ENCODE peak calls at places on chromosome 11, in five cellular contexts. X is stomach, F is IMR-90, O is AG04450, I is Karpas-422. K is an unnamed sample.

GRCh38 chr11:132858203-132858602 is 674.1 kb downstream of the OPCML start:
- DNase-seq in X (no peak), F (peak), O (peak), I (no peak), K (no peak)

GRCh38 chr11:64078294-64078693 is 42.6 kb downstream of the FLRT1 start:
- DNase-seq in X (no peak), O (no peak), I (no peak), F (no peak), K (no peak)

GRCh38 chr11:3037041-3037944 is 19.9 kb downstream of the CARS1 start:
- DNase-seq in X (peak), O (peak), I (peak), F (peak), K (no peak)

GRCh38 chr11:133945087-133945974 is 11.4 kb downstream of the IGSF9B start:
- DNase-seq in I (no peak), F (peak), O (no peak), X (no peak), K (no peak)

GRCh38 chr11:64090811-64091516 is 55.2 kb downstream of the FLRT1 start:
- DNase-seq in X (no peak), F (peak), I (no peak), O (no peak), K (no peak)

GRCh38 chr11:65180877-65181568 is 705 bp upstream of the CAPN1 start:
- DNase-seq in F (peak), O (peak), I (peak), X (peak), K (no peak)

GRCh38 chr11:1545432-1545831 is 26.6 kb downstream of the DUSP8 start:
- DNase-seq in O (no peak), X (no peak), F (no peak), I (no peak), K (no peak)

GRCh38 chr11:46120711-46121327 is 435 bp downstream of the PHF21A start:
- DNase-seq in F (peak), I (peak), X (peak), O (peak), K (peak)

GRCh38 chr11:114044042-114044871 is 15.3 kb upstream of the ZBTB16 start:
- DNase-seq in F (no peak), I (no peak), X (no peak), O (no peak), K (no peak)

GRCh38 chr11:110478410-110478809 is 48.7 kb downstream of the FDX1 start:
- DNase-seq in F (no peak), O (no peak), X (no peak), I (peak), K (no peak)
- H3K27ac ChIP-seq in F (no peak), O (no peak), X (no peak), I (no peak), K (no peak)

GRCh38 chr11:84899134-84899533 is 728.0 kb downstream of the DLG2 start:
- DNase-seq in O (no peak), I (no peak), F (no peak), X (no peak), K (no peak)

GRCh38 chr11:84894666-84895065 is 732.5 kb downstream of the DLG2 start:
- DNase-seq in F (no peak), O (no peak), I (no peak), X (no peak), K (no peak)

GRCh38 chr11:84902445-84902844 is 724.7 kb downstream of the DLG2 start:
- DNase-seq in X (no peak), I (no peak), O (no peak), F (no peak), K (no peak)

GRCh38 chr11:84901986-84902385 is 725.2 kb downstream of the DLG2 start:
- DNase-seq in F (peak), X (no peak), I (no peak), O (peak), K (no peak)

GRCh38 chr11:84899740-84900139 is 727.4 kb downstream of the DLG2 start:
- DNase-seq in I (no peak), O (no peak), F (peak), X (no peak), K (no peak)
- H3K27ac ChIP-seq in I (no peak), O (no peak), F (no peak), X (no peak), K (no peak)

GRCh38 chr11:69498614-69499175 is 17.2 kb downstream of the LINC01488 start:
- DNase-seq in I (no peak), O (no peak), F (no peak), X (no peak), K (no peak)

GRCh38 chr11:69495441-69496201 is 14.2 kb downstream of the LINC01488 start:
- DNase-seq in F (no peak), X (no peak), I (no peak), O (no peak), K (no peak)

GRCh38 chr11:69496202-69496557 is 14.7 kb downstream of the LINC01488 start:
- DNase-seq in F (no peak), O (no peak), X (no peak), I (no peak), K (no peak)

GRCh38 chr11:69496631-69497220 is 15.3 kb downstream of the LINC01488 start:
- DNase-seq in I (no peak), X (no peak), F (peak), O (no peak), K (no peak)

GRCh38 chr11:69497221-69497787 is 15.8 kb downstream of the LINC01488 start:
- DNase-seq in X (peak), I (no peak), F (peak), O (peak), K (no peak)
- H3K27ac ChIP-seq in X (peak), I (no peak), F (peak), O (peak), K (no peak)

GRCh38 chr11:108672113-108672512 is 7.2 kb downstream of the DDX10 start:
- DNase-seq in X (no peak), I (no peak), O (no peak), F (peak), K (no peak)
- H3K27ac ChIP-seq in X (no peak), I (no peak), O (peak), F (no peak), K (no peak)

DNA sequence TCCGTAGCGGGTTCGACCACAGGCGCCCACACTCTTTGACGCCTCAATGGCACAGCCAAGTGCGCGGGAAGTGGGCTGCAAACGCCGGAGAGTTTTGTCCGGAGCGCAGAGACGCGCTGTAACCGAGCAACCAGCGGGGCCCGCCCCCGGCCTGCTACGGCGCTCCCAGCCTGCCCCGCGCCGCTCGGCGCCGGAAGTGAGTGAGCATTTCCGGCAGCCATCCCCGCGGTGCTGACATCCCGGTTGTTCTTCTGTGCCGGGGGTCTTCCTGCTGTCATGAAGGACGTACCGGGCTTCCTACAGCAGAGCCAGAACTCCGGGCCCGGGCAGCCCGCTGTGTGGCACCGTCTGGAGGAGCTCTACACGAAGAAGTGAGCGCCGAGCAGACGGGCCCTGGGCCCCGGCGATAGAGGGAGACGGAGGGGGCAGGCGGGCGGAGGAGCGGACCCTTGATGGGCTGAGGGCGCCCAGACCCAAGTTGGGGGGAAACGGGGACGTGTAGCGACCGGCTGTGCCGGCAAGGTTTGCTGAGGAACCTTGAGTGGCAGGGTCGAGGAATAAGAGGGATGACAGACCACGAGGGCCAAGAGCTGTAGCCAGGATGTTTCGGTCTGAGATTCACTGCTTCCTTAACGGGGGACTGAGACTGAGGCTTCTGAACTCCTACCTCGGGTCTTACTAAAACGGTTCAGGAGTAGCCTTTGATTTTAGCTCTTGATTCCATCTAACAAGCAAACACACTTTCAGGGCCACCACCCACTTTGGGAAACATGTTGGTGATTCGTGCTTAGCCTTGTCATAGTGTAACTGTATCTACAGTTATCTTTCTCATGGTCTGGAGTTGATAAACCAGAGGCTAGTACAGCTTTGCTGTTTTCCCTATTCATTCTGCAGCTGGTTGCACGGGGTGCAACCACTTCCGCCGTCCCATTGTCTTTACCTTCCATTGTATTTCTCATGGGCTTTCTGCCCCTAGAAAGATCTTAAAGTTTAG is at the start of gene PSMD13:
- DNase-seq in O (peak), I (peak), F (peak), X (peak), K (no peak)
- H3K27ac ChIP-seq in O (peak), I (peak), F (peak), X (peak), K (peak)

GRCh38 chr11:12120031-12121008 is 9.9 kb downstream of the MICAL2 start:
- DNase-seq in F (peak), O (no peak), X (no peak), I (no peak), K (no peak)

GRCh38 chr11:12121011-12121410 is 10.6 kb downstream of the MICAL2 start:
- DNase-seq in O (no peak), I (no peak), X (no peak), F (no peak), K (no peak)

GRCh38 chr11:12117200-12117995 is 7.0 kb downstream of the MICAL2 start:
- DNase-seq in X (no peak), I (no peak), O (no peak), F (peak), K (no peak)

GRCh38 chr11:12119502-12119901 is 9.1 kb downstream of the MICAL2 start:
- DNase-seq in X (no peak), F (no peak), I (no peak), O (no peak), K (no peak)

GRCh38 chr11:12118940-12119339 is 8.6 kb downstream of the MICAL2 start:
- DNase-seq in I (no peak), O (no peak), F (peak), X (no peak), K (no peak)
- H3K27ac ChIP-seq in I (no peak), O (peak), F (peak), X (peak), K (peak)

GRCh38 chr11:100152751-100153150 is 534.3 kb upstream of the ARHGAP42 start:
- DNase-seq in F (no peak), X (no peak), O (no peak), I (no peak), K (no peak)
- H3K27ac ChIP-seq in F (no peak), X (no peak), O (no peak), I (no peak), K (no peak)

DNA sequence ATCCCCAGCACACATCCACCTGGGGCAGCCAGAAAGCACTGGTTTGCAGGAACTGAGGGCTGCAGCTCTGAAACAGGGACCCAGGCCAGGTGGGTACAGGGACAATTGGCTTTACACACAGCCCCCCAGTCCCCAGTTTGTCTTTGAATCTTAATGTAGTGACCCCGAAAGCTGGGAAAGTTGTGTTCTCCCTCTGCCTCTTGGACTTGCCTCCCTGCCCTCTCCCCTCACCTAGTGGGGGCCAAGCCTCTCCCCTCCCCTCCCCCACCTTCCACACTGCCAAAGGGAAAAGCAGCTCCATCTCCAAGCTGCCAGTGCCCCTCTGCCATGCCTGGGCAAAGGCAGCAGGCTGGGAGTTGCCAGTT is 2.6 kb upstream of the CLCF1 start:
- DNase-seq in X (no peak), O (no peak), F (no peak), I (no peak), K (no peak)
- H3K27ac ChIP-seq in X (no peak), O (no peak), F (no peak), I (no peak), K (peak)

GRCh38 chr11:128299132-128299726 is 288.1 kb downstream of the ETS1 start:
- DNase-seq in F (peak), O (no peak), I (no peak), X (no peak), K (no peak)

GRCh38 chr11:128297111-128297651 is 290.2 kb downstream of the ETS1 start:
- DNase-seq in O (no peak), I (no peak), X (peak), F (peak), K (no peak)

GRCh38 chr11:128297805-128298204 is 289.6 kb downstream of the ETS1 start:
- DNase-seq in I (no peak), X (no peak), F (no peak), O (no peak), K (no peak)

GRCh38 chr11:128300785-128301184 is 286.6 kb downstream of the ETS1 start:
- DNase-seq in F (no peak), I (no peak), O (no peak), X (no peak), K (no peak)

DNA sequence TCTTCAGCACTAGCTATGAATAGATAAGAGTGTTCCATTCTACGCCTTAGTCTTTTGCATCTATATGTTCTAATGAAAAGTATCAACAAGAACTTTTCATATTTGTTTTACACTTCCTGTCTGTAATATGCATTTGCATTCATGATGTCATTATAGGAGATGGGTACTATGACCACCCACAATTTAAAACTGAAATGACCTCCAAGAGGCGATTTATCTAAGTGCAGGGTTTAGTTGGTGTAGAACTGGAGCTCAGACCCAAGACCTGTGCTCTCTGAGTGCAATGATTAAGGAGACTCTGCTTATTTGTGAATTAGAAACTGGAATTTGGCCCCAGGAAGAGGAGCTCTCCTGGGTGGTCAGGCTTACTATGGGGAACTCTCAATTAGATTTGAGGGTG is 289.1 kb downstream of the ETS1 start:
- DNase-seq in O (no peak), F (no peak), X (no peak), I (no peak), K (no peak)
- H3K27ac ChIP-seq in O (no peak), F (no peak), X (peak), I (no peak), K (no peak)